ENCODE peak calls at places on chromosomes 6 and 20, in four cellular contexts. S, W, A and E are unnamed samples.
A peak's percentile ranks its signal among the peaks of the same experiment; 100 is the strongest.

GRCh38 chr6:6771224-6771915 is 182.8 kb downstream of the LY86 start:
- DNase-seq in S (no peak), W (no peak), A (no peak), E (peak; percentile 65)

GRCh38 chr6:140485740-140486467 is 1111.5 kb upstream of the CITED2 start:
- DNase-seq in A (no peak), W (peak; percentile 40), S (peak; percentile 79), E (peak; percentile 75)

GRCh38 chr20:47358672-47359532 is 2.4 kb upstream of the ZMYND8 start:
- DNase-seq in A (no peak), W (peak; percentile 91), S (peak; percentile 88), E (peak; percentile 95)

GRCh38 chr6:118215269-118215668 is 308.2 kb downstream of the SLC35F1 start:
- DNase-seq in A (no peak), S (no peak), W (no peak), E (no peak)

GRCh38 chr20:48236001-48236400 is 450.7 kb upstream of the SULF2 start:
- DNase-seq in S (no peak), W (no peak), A (no peak), E (no peak)

GRCh38 chr20:56323656-56324055 is 35.1 kb upstream of the FAM210B start:
- DNase-seq in S (no peak), A (no peak), W (no peak), E (no peak)

GRCh38 chr20:33145521-33145920 is 22.4 kb upstream of the BPIFA2 start:
- DNase-seq in S (no peak), W (no peak), A (no peak), E (no peak)

GRCh38 chr20:47917549-47918070 is 132.3 kb upstream of the SULF2 start:
- DNase-seq in S (no peak), W (no peak), A (no peak), E (no peak)

GRCh38 chr6:97401533-97401932 is 118.5 kb upstream of the MMS22L start:
- DNase-seq in S (no peak), W (no peak), A (no peak), E (no peak)

GRCh38 chr20:62500237-62500864 is 24.6 kb upstream of the GATA5 start:
- DNase-seq in S (peak; percentile 79), W (peak; percentile 85), A (peak; percentile 71), E (peak; percentile 63)

GRCh38 chr6:63351995-63352586 is 32.3 kb upstream of the LGSN start:
- DNase-seq in W (no peak), S (peak; percentile 63), A (no peak), E (peak; percentile 60)

GRCh38 chr6:41878246-41878645 is 16.9 kb downstream of the USP49 start:
- DNase-seq in S (no peak), A (no peak), W (no peak), E (peak; percentile 2)

GRCh38 chr6:156955494-156956183 is 178.5 kb downstream of the ARID1B start:
- DNase-seq in A (no peak), W (peak; percentile 79), S (peak; percentile 30), E (peak; percentile 78)

GRCh38 chr6:136901212-136901784 is 20.8 kb upstream of the SLC35D3 start:
- DNase-seq in W (no peak), A (no peak), S (no peak), E (no peak)

GRCh38 chr20:32790751-32791057 is 28.5 kb downstream of the DNMT3B start:
- DNase-seq in S (no peak), W (no peak), A (no peak), E (no peak)

GRCh38 chr6:13395272-13396237 is 67.2 kb upstream of the TBC1D7 start:
- DNase-seq in S (peak; percentile 90), A (no peak), W (peak; percentile 92), E (peak; percentile 75)

GRCh38 chr6:146689806-146690205 is 91.0 kb downstream of the ADGB start:
- DNase-seq in A (no peak), S (no peak), W (no peak), E (no peak)

GRCh38 chr6:28436404-28436803 is 6.9 kb downstream of the ZSCAN23 start:
- DNase-seq in A (no peak), W (no peak), S (no peak), E (no peak)

GRCh38 chr6:28429781-28430180 is 13.5 kb downstream of the ZSCAN23 start:
- DNase-seq in W (no peak), A (no peak), S (no peak), E (no peak)

DNA sequence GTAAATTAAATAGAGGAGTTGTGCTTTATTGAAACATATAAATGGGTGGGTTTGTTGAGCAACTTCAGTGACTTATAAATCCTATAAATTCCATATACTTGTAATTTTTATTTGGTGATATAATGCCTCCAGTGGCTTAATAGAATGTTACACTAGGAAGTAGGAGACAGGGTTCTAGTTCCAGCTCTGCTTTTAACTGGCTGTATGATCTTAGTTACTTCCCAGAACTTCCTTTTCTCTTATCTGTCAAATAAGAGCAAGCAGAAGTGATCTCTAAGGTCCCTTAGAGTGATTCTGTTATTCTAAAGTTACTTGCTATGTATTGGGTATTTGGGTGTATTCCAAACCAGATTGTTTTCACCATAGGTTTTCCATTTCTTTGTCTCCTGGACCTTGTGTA is 10.2 kb downstream of the ZSCAN23 start:
- DNase-seq in A (no peak), W (no peak), S (peak; percentile 37), E (no peak)
- TF ChIP-seq CTCF in A (no peak), W (no peak), S (peak; percentile 14), E (no peak)

GRCh38 chr6:17470209-17470952 is 77.0 kb downstream of the CAP2 start:
- DNase-seq in W (no peak), A (no peak), S (no peak), E (peak; percentile 39)

GRCh38 chr6:17469006-17469972 is 75.9 kb downstream of the CAP2 start:
- DNase-seq in A (no peak), S (no peak), W (no peak), E (no peak)

GRCh38 chr6:17472653-17473183 is 79.3 kb downstream of the CAP2 start:
- DNase-seq in W (no peak), S (no peak), A (no peak), E (no peak)

GRCh38 chr6:17473554-17473953 is 80.2 kb downstream of the CAP2 start:
- DNase-seq in A (no peak), S (no peak), W (no peak), E (no peak)

GRCh38 chr6:17470953-17471335 is 77.5 kb downstream of the CAP2 start:
- DNase-seq in A (no peak), S (peak; percentile 8), W (no peak), E (peak; percentile 84)
- TF ChIP-seq CTCF in A (no peak), S (no peak), W (no peak), E (no peak)

GRCh38 chr6:155287762-155288161 is 23.9 kb downstream of the CLDN20 start:
- DNase-seq in S (no peak), W (no peak), A (no peak), E (no peak)
- TF ChIP-seq CTCF in S (no peak), W (no peak), A (no peak), E (no peak)

DNA sequence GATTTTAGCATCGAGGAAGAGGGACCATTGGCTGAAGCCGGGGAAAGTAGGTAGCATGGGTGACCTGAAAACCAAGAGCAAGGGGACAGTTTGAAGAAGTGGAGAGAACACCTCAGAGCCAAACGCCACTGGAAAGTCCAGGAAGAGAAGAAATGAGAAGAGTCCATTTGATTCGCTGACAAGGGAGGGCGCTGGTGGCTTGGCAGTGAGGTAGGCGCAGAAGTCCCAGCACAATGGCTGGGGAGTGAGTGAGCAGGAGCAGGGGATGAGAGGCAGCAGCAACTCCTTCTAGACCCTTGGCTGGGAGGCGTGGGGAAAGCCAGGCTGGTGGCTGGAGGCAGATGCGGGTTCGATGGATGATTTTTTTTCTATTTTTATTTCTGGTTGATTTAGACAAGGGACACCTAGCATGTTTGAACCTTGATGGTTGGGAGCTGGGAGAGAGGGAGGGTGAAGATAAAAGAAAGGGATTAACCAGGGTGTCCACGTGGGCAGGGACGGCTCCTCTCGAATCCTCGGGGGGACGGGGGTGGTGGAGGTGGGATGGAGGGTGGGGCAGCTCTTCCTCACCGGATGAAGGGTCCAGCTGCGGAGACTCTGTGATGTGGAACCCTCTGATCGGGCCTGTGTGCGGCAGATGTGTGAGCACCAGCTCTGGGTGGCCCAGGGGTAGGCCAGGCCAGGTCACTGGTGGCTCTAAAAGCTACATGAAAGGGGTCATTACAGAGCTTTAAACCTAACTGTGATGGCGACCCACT is 164.2 kb downstream of the NFATC2 start:
- DNase-seq in A (no peak), W (no peak), S (peak; percentile 46), E (no peak)
- TF ChIP-seq CTCF in A (no peak), W (no peak), S (peak; percentile 13), E (peak; percentile 10)

DNA sequence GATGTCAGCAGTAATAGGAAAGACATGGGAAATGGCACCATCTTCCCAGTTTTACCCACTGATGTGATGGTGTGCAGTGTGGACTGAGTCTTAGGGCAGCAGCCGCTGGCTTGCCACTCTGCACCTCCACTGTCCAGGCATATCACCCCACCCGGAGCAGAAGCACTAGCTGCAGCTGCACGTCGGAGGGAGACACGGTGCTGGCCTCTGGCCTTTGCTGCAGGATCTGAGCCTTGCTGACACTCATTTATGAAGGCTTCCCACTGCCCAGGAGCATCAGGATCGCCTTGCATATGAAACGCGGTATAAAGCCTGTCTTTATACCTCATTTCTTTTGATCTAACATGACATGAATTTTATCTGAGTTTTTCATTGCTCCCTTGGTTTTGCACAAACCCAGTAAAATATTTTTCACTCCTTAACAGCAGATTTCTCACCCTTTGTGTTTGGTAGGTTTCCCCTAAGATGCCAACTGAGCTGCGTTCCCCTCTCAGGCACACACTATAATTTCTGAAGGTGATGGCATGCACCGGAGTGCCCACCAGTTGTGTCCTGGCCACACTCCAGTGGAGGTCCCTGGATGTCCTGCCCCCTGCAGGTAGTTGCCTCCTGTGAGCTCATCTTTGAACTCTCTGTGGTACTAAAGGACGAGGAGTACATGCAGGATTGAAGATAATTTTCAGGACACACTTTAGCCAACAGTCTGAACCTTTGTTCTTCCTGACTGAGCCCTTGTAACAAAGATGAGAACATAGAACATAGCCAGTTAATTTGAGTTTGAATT is 8.9 kb upstream of the EXOC2 start:
- DNase-seq in S (no peak), A (no peak), W (no peak), E (no peak)
- TF ChIP-seq CTCF in S (peak; percentile 28), A (peak; percentile 19), W (no peak), E (no peak)